ENCODE peak calls at places on chromosome 21, in nine cellular contexts. E is GM23338, W is HL-60, G is A549, L is K562, Y is SK-N-SH, M is HCT116, P is GM12878, X is HepG2. I is an unnamed sample.

GRCh38 chr21:35378881-35379280 is 329.8 kb upstream of the RUNX1 start:
- DNase-seq in E (no peak), W (no peak), G (no peak), L (no peak), Y (no peak), M (no peak), P (no peak), X (no peak), I (no peak)

GRCh38 chr21:46655230-46655629 is 19.8 kb downstream of the PRMT2 start:
- DNase-seq in E (no peak), W (no peak), G (no peak), L (no peak), Y (no peak), M (no peak), P (no peak), X (no peak), I (no peak)

GRCh38 chr21:46126321-46127238 is 28.7 kb downstream of the COL6A2 start:
- DNase-seq in E (no peak), W (no peak), G (no peak), L (no peak), Y (peak), M (no peak), P (no peak), X (no peak), I (no peak)

GRCh38 chr21:30190554-30190953 is 23.9 kb upstream of the CLDN17 start:
- DNase-seq in E (no peak), W (no peak), G (no peak), L (no peak), Y (no peak), M (no peak), P (no peak), X (no peak), I (no peak)

GRCh38 chr21:42845296-42845965 is 33.9 kb downstream of the WDR4 start:
- DNase-seq in E (no peak), W (no peak), G (no peak), L (no peak), Y (peak), M (no peak), P (no peak), X (no peak), I (no peak)

GRCh38 chr21:46118871-46119564 is 21.1 kb downstream of the COL6A2 start:
- DNase-seq in E (no peak), W (no peak), G (no peak), L (no peak), Y (peak), M (no peak), P (no peak), X (no peak), I (no peak)

GRCh38 chr21:27190601-27191000 is 223.7 kb upstream of the ADAMTS5 start:
- DNase-seq in E (no peak), W (no peak), G (no peak), L (no peak), Y (no peak), M (no peak), P (no peak), X (no peak), I (no peak)

GRCh38 chr21:33859373-33860102 is 56.1 kb downstream of the ATP5PO start:
- DNase-seq in E (no peak), W (no peak), G (no peak), L (no peak), Y (no peak), M (no peak), P (no peak), X (no peak), I (no peak)

GRCh38 chr21:24552491-24552890 is 1054.8 kb downstream of the MRPL39 start:
- DNase-seq in E (no peak), W (no peak), G (no peak), L (no peak), Y (no peak), M (no peak), P (no peak), X (no peak), I (no peak)

GRCh38 chr21:37073417-37074194 is 552 bp downstream of the TTC3 start:
- DNase-seq in E (no peak), W (peak), G (no peak), L (peak), Y (peak), M (no peak), P (no peak), X (no peak), I (no peak)

GRCh38 chr21:43333301-43334062 is 93.4 kb downstream of the SIK1 start:
- DNase-seq in E (peak), W (no peak), G (peak), L (no peak), Y (no peak), M (no peak), P (no peak), X (peak), I (no peak)

GRCh38 chr21:42357307-42357706 is 6.5 kb upstream of the TFF2 start:
- DNase-seq in E (no peak), W (no peak), G (no peak), L (no peak), Y (no peak), M (no peak), P (no peak), X (no peak), I (no peak)

GRCh38 chr21:34120867-34121266 is 47.5 kb downstream of the MRPS6 start:
- DNase-seq in E (no peak), W (no peak), G (no peak), L (no peak), Y (no peak), M (no peak), P (no peak), X (no peak), I (no peak)

GRCh38 chr21:33441489-33442477 is 38.0 kb downstream of the TMEM50B start:
- DNase-seq in E (no peak), W (no peak), G (peak), L (no peak), Y (no peak), M (no peak), P (peak), X (no peak), I (no peak)

GRCh38 chr21:35664683-35665082 is 395.6 kb downstream of the SETD4 start:
- DNase-seq in E (no peak), W (no peak), G (no peak), L (no peak), Y (no peak), M (peak), P (peak), X (peak), I (no peak)

GRCh38 chr21:31987696-31988095 is 114.9 kb downstream of the HUNK start:
- DNase-seq in E (peak), W (no peak), G (no peak), L (no peak), Y (no peak), M (no peak), P (no peak), X (no peak), I (no peak)

GRCh38 chr21:41322496-41323382 is 6.1 kb downstream of the FAM3B start:
- DNase-seq in E (no peak), W (no peak), G (no peak), L (no peak), Y (no peak), M (no peak), P (no peak), X (peak), I (no peak)

GRCh38 chr21:42737969-42738590 is 84.7 kb downstream of the PDE9A start:
- DNase-seq in E (no peak), W (peak), G (no peak), L (no peak), Y (no peak), M (no peak), P (no peak), X (peak), I (no peak)

GRCh38 chr21:40271169-40271568 is 403.9 kb downstream of the PCP4 start:
- DNase-seq in E (peak), W (no peak), G (no peak), L (no peak), Y (no peak), M (no peak), P (no peak), X (no peak), I (no peak)

GRCh38 chr21:36471254-36471723 is 8.6 kb downstream of the CLDN14 start:
- DNase-seq in E (no peak), W (no peak), G (peak), L (no peak), Y (no peak), M (no peak), P (peak), X (peak), I (no peak)

GRCh38 chr21:33199516-33200217 is 30.1 kb upstream of the IFNAR2 start:
- DNase-seq in E (peak), W (peak), G (peak), L (peak), Y (peak), M (peak), P (peak), X (peak), I (peak)

GRCh38 chr21:34960672-34961071 is 88.4 kb downstream of the RUNX1 start:
- DNase-seq in E (no peak), W (no peak), G (no peak), L (no peak), Y (no peak), M (no peak), P (no peak), X (no peak), I (no peak)

GRCh38 chr21:34913786-34914185 is 135.3 kb downstream of the RUNX1 start:
- DNase-seq in E (no peak), W (no peak), G (no peak), L (no peak), Y (no peak), M (no peak), P (no peak), X (no peak), I (no peak)

GRCh38 chr21:36429672-36430546 is 44.7 kb downstream of the CHAF1B start:
- DNase-seq in E (peak), W (peak), G (peak), L (peak), Y (peak), M (peak), P (peak), X (peak), I (peak)

GRCh38 chr21:38989745-38990423 is 184.2 kb downstream of the ETS2 start:
- DNase-seq in E (no peak), W (no peak), G (no peak), L (no peak), Y (peak), M (no peak), P (no peak), X (peak), I (no peak)
- TF ChIP-seq REST in E (no peak), W (no peak), G (no peak), L (no peak), Y (no peak), M (no peak), P (no peak), X (no peak), I (no peak)

GRCh38 chr21:26177187-26177586 is 6.6 kb upstream of the APP start:
- DNase-seq in E (no peak), W (no peak), G (no peak), L (no peak), Y (no peak), M (no peak), P (no peak), X (no peak), I (no peak)

GRCh38 chr21:26179501-26179900 is 8.9 kb upstream of the APP start:
- DNase-seq in E (no peak), W (no peak), G (no peak), L (no peak), Y (no peak), M (no peak), P (no peak), X (no peak), I (no peak)

GRCh38 chr21:26177741-26178452 is 7.3 kb upstream of the APP start:
- DNase-seq in E (no peak), W (no peak), G (no peak), L (no peak), Y (no peak), M (no peak), P (no peak), X (no peak), I (no peak)
- TF ChIP-seq CTCF in E (no peak), W (no peak), G (no peak), L (no peak), Y (no peak), M (no peak), P (no peak), X (no peak), I (no peak)

GRCh38 chr21:44792653-44793052 is 9.0 kb downstream of the UBE2G2 start:
- DNase-seq in E (no peak), W (no peak), G (no peak), L (no peak), Y (no peak), M (no peak), P (no peak), X (no peak), I (no peak)
- H3K27ac ChIP-seq in E (no peak), W (no peak), G (no peak), L (no peak), Y (no peak), M (no peak), P (peak), X (no peak), I (no peak)

DNA sequence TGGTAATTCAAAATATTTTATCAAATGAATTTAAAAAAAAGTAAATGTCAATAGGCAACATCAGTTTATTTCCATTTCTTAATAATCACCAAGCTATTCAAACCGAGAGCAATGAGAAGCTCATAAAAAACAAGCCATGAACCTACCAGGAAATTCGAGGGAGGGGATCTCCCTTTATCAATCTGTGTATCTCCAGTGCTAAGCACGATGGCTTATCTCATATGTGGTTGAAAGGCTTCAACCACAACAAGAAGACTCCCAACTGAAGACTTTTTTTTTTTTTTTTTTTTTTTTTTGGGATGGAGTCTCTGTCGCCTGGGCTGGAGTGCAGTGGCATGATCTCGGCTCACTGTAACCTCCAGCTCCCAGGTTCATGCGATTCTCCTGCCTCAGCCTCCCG is 833.3 kb downstream of the USP25 start:
- DNase-seq in E (no peak), W (no peak), G (no peak), L (no peak), Y (no peak), M (no peak), P (no peak), X (no peak), I (no peak)
- TF ChIP-seq REST in E (no peak), W (no peak), G (no peak), L (no peak), Y (no peak), M (no peak), P (no peak), X (no peak), I (no peak)

DNA sequence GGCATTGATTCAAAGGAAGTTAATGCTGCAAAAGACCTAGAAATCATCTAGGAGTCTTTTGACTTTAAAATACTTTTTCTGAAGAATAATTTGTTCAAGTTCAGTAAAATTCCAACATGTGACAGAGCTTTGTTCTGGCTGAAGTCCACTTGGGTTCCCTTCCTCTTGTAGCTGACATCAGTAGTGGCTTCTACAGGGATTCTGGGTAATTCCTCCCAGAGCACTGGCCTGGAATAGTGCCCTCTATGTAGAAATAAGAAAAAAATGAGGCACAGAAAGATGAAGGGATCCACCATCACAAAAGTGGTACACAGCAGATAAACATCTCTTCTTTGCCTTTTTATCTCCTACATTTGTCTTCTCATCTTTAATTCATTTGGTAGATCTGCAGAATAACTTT is 548.1 kb downstream of the LTN1 start:
- DNase-seq in E (no peak), W (no peak), G (no peak), L (no peak), Y (no peak), M (no peak), P (no peak), X (no peak), I (no peak)
- TF ChIP-seq CTCF in E (no peak), W (no peak), G (no peak), L (no peak), Y (no peak), M (no peak), P (no peak), X (no peak), I (no peak)

GRCh38 chr21:25964009-25964408 is 206.6 kb downstream of the APP start:
- DNase-seq in E (no peak), W (peak), G (no peak), L (no peak), Y (no peak), M (no peak), P (no peak), X (no peak), I (no peak)

GRCh38 chr21:25964926-25965325 is 205.6 kb downstream of the APP start:
- DNase-seq in E (no peak), W (no peak), G (no peak), L (no peak), Y (no peak), M (no peak), P (no peak), X (no peak), I (no peak)

GRCh38 chr21:25967566-25968438 is 202.8 kb downstream of the APP start:
- DNase-seq in E (no peak), W (peak), G (no peak), L (no peak), Y (no peak), M (no peak), P (peak), X (no peak), I (no peak)

GRCh38 chr21:25963186-25963585 is 207.4 kb downstream of the APP start:
- DNase-seq in E (no peak), W (no peak), G (peak), L (no peak), Y (no peak), M (peak), P (no peak), X (no peak), I (peak)

GRCh38 chr21:25966308-25966707 is 204.3 kb downstream of the APP start:
- DNase-seq in E (no peak), W (no peak), G (no peak), L (no peak), Y (no peak), M (no peak), P (no peak), X (no peak), I (no peak)
- H3K27ac ChIP-seq in E (peak), W (no peak), G (no peak), L (no peak), Y (no peak), M (no peak), P (no peak), X (no peak), I (no peak)